ENCODE peak calls at places on chromosomes 12 and 14, in ten cellular contexts. H, N, Y, A, S, Z, O, U, R and B are unnamed samples.

GRCh38 chr12:124004233-124004875 is 31.3 kb downstream of the ZNF664 start:
- DNase-seq in H (no peak), N (no peak), Y (no peak), A (no peak), S (no peak), Z (no peak), O (no peak), U (no peak), R (no peak), B (no peak)

GRCh38 chr12:39616666-39617065 is 2.9 kb downstream of the ABCD2 start:
- DNase-seq in H (no peak), N (no peak), Y (no peak), A (no peak), S (no peak), Z (no peak), O (no peak), U (no peak), R (no peak), B (no peak)

GRCh38 chr12:94227066-94227465 is 78.7 kb downstream of the PLXNC1 start:
- DNase-seq in H (no peak), N (no peak), Y (no peak), A (no peak), S (no peak), Z (no peak), O (no peak), U (no peak), R (no peak), B (no peak)

GRCh38 chr14:92698393-92698792 is 50.0 kb downstream of the LGMN start:
- DNase-seq in H (no peak), N (no peak), Y (no peak), A (no peak), S (no peak), Z (no peak), O (no peak), U (no peak), R (no peak), B (no peak)

GRCh38 chr12:8779862-8780261 is 42.6 kb upstream of the A2ML1 start:
- DNase-seq in H (no peak), N (no peak), Y (no peak), A (no peak), S (no peak), Z (no peak), O (no peak), U (no peak), R (no peak), B (no peak)

GRCh38 chr14:104290058-104290667 is 151.8 kb downstream of the KIF26A start:
- DNase-seq in H (peak; percentile 29), N (no peak), Y (no peak), A (no peak), S (no peak), Z (no peak), O (no peak), U (no peak), R (no peak), B (no peak)

GRCh38 chr12:57549909-57550627 is at the start of gene KIF5A:
- DNase-seq in H (no peak), N (peak; percentile 81), Y (no peak), A (peak; percentile 49), S (peak; percentile 90), Z (no peak), O (no peak), U (peak; percentile 90), R (no peak), B (no peak)

GRCh38 chr14:74601982-74602381 is 10.1 kb downstream of the LTBP2 start:
- DNase-seq in H (no peak), N (peak; percentile 27), Y (no peak), A (no peak), S (no peak), Z (no peak), O (no peak), U (no peak), R (no peak), B (no peak)

GRCh38 chr12:98403936-98404335 is 111.5 kb upstream of the TMPO start:
- DNase-seq in H (no peak), N (no peak), Y (no peak), A (no peak), S (no peak), Z (no peak), O (no peak), U (no peak), R (no peak), B (no peak)

GRCh38 chr12:26938660-26939185 is 453 bp downstream of the FGFR1OP2 start:
- DNase-seq in H (no peak), N (peak; percentile 27), Y (no peak), A (no peak), S (no peak), Z (peak; percentile 12), O (peak; percentile 35), U (peak; percentile 72), R (peak; percentile 3), B (no peak)

GRCh38 chr14:55103005-55103640 is 25.9 kb upstream of the LGALS3 start:
- DNase-seq in H (peak; percentile 94), N (peak; percentile 78), Y (peak; percentile 74), A (peak; percentile 91), S (peak; percentile 81), Z (peak; percentile 95), O (peak; percentile 95), U (peak; percentile 84), R (peak; percentile 97), B (no peak)

DNA sequence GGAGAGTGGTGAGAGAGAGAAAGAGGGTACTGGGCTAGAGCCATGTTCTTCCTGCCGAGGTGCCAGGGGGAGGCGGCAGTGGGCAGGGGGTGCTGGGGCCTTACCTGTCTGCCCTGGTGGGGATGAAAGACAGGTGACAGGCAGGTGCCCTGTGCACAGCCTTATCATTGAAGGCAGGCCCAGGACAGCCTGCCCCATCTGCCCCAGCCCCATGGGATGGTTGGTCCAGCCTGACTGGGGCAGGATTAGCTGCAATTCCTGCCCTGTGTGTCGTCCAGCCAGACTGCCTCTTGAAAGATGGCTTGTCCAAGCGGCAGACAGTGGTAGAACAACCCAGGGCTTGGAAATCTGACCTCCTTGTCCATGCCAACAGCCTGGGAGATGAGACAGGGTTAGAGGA is 67.2 kb downstream of the TSPAN11 start:
- DNase-seq in H (no peak), N (no peak), Y (no peak), A (no peak), S (no peak), Z (no peak), O (no peak), U (no peak), R (no peak), B (no peak)
- TF ChIP-seq POLR2AphosphoS5 in H (no peak), N (no peak), Y (no peak), A (no peak), S (no peak), Z (no peak), O (no peak), U (no peak), R (no peak), B (no peak)

DNA sequence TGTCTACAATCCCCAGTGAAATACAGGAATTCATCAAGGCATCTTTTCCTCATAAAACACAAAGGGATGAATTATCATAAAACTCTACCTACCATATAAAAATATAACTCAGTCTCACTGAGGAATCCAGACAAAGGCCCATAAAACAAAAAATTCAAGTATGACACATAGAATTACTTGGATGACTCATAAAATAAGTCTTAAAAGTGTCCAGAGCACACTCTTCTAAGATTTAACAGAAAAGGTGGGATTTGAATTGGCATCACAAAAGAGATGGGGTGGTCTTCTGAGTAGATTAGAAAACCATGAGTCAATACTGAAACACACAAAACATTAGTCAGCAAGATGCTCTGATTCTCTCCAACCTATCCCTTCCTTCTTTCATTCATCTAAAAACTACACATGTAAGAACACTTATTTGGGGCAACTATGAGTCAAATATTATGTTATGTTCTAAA is 202.7 kb upstream of the GARIN6 start:
- DNase-seq in H (no peak), N (no peak), Y (no peak), A (no peak), S (no peak), Z (no peak), O (no peak), U (no peak), R (no peak), B (no peak)
- H3K27ac ChIP-seq in H (no peak overlapping the region), N (no peak overlapping the region), Y (no peak overlapping the region), A (no peak overlapping the region), S (no peak overlapping the region), Z (no peak overlapping the region), O (no peak overlapping the region), U (no peak overlapping the region), R (no peak overlapping the region), B (no peak overlapping the region)

GRCh38 chr12:114672817-114673168 is 11.2 kb downstream of the TBX3 start:
- DNase-seq in H (no peak), N (no peak), Y (no peak), A (no peak), S (no peak), Z (no peak), O (no peak), U (peak; percentile 50), R (no peak), B (no peak)

GRCh38 chr12:114673169-114673833 is 10.7 kb downstream of the TBX3 start:
- DNase-seq in H (peak; percentile 70), N (no peak), Y (no peak), A (no peak), S (peak; percentile 73), Z (peak; percentile 63), O (no peak), U (peak; percentile 78), R (no peak), B (no peak)

GRCh38 chr12:114671321-114671663 is 12.7 kb downstream of the TBX3 start:
- DNase-seq in H (no peak), N (no peak), Y (no peak), A (no peak), S (no peak), Z (no peak), O (no peak), U (no peak), R (no peak), B (no peak)

GRCh38 chr12:114670257-114670955 is 13.6 kb downstream of the TBX3 start:
- DNase-seq in H (no peak), N (no peak), Y (no peak), A (no peak), S (no peak), Z (no peak), O (no peak), U (peak; percentile 6), R (no peak), B (no peak)

DNA sequence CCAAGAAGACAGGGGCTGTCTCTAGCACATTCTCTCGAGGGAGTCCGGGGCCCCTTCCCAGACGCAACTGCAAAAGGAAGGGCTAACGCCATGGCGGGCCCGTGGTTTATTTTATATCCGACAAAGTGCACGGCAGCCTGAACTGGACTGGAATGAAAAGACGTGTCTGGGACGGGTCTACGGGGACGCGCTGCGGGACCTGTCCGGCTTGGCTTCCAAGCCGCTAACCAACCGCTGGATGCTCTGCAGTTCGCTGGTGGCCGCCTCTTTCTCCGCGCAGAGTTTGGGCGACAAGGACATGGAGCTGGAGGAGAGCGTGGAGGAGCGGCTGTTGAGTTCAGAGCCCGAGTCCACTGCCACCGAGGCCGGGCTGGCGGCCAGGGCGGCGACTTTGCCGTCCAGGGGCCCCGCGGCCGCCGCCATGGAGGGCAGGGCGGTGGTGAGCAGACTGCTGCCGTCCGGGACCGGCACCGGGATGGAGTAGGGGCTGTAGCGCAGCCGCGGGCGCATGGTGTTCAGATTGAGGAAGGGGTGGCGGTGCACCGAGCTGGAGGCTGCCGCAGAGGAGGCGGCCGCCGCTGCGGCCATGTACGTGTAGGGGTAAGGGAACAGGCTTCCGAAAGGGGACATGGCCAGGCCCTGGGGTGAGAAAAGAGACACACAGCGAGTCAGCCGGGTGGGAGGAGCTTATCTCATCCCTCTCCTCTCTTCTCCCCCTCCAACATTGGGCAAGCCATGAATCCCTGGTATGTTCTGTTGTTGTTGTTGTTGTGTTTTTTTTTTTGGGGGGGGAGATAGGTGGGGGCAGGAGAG is 12.1 kb downstream of the TBX3 start:
- DNase-seq in H (no peak), N (no peak), Y (no peak), A (no peak), S (peak; percentile 78), Z (no peak), O (no peak), U (peak; percentile 73), R (no peak), B (no peak)
- H3K4me3 ChIP-seq in H (peak overlapping the region; percentile 18), N (no peak overlapping the region), Y (no peak overlapping the region), A (no peak overlapping the region), S (peak overlapping the region; percentile 18), Z (peak overlapping the region; percentile 94), O (no peak overlapping the region), U (peak overlapping the region; percentile 54), R (no peak overlapping the region), B (no peak overlapping the region)

GRCh38 chr12:76252031-76252430 is 96.2 kb downstream of the BBS10 start:
- DNase-seq in H (no peak), N (no peak), Y (no peak), A (no peak), S (no peak), Z (no peak), O (no peak), U (no peak), R (no peak), B (no peak)
- TF ChIP-seq POLR2AphosphoS5 in H (no peak), N (no peak), Y (no peak), A (no peak), S (no peak), Z (no peak), O (no peak), U (no peak), R (no peak), B (no peak)